ENCODE peak calls at places on chromosome 22, in seven cellular contexts. M, R, I, C, J, G and N are unnamed samples.

GRCh38 chr22:30694171-30694637 is 470 bp upstream of the OSBP2 start:
- DNase-seq in G (peak), C (no peak), R (no peak), J (peak), M (peak), I (peak), N (peak)

GRCh38 chr22:17085277-17086091 is 684 bp downstream of the IL17RA start:
- DNase-seq in G (peak), M (no peak), J (no peak), C (no peak), I (peak), R (no peak), N (no peak)

GRCh38 chr22:19855504-19856409 is 1.1 kb upstream of the GNB1L start:
- DNase-seq in G (peak), J (peak), I (peak), R (no peak), C (no peak), M (no peak), N (peak)

GRCh38 chr22:33380789-33381530 is 322.8 kb upstream of the SYN3 start:
- DNase-seq in R (peak), C (peak), I (no peak), M (no peak), J (peak), G (no peak), N (peak)

GRCh38 chr22:39567135-39567946 is 3.2 kb upstream of the CACNA1I start:
- DNase-seq in J (no peak), C (no peak), M (no peak), I (no peak), R (no peak), G (no peak), N (no peak)

GRCh38 chr22:33108037-33108436 is 49.9 kb upstream of the SYN3 start:
- DNase-seq in G (no peak), M (no peak), C (no peak), I (no peak), R (no peak), J (no peak), N (no peak)

GRCh38 chr22:29855611-29856181 is 17.6 kb upstream of the ASCC2 start:
- DNase-seq in M (no peak), G (no peak), C (no peak), R (no peak), I (peak), J (no peak), N (no peak)

GRCh38 chr22:22704156-22704946 is 59.9 kb downstream of the GGTLC2 start:
- DNase-seq in G (no peak), R (no peak), J (no peak), C (no peak), M (no peak), I (no peak), N (no peak)

GRCh38 chr22:49547751-49548239 is 279.9 kb downstream of the BRD1 start:
- DNase-seq in C (no peak), I (peak), J (no peak), R (no peak), M (no peak), G (peak), N (no peak)

GRCh38 chr22:20979243-20979809 is 2.8 kb upstream of the LZTR1 start:
- DNase-seq in C (peak), I (peak), M (no peak), R (peak), G (peak), J (no peak), N (peak)

GRCh38 chr22:20803696-20804324 is 29.9 kb downstream of the SERPIND1 start:
- DNase-seq in J (peak), G (no peak), R (no peak), M (no peak), C (peak), I (peak), N (peak)

GRCh38 chr22:21051836-21052400 is 6.2 kb downstream of the LRRC74B start:
- DNase-seq in G (no peak), I (no peak), M (no peak), C (no peak), R (no peak), J (no peak), N (no peak)

GRCh38 chr22:44336962-44337657 is 24.4 kb upstream of the SHISAL1 start:
- DNase-seq in R (no peak), G (no peak), J (no peak), I (no peak), M (no peak), C (no peak), N (no peak)